ENCODE peak calls at places on chromosomes 13 and 19, in eight cellular contexts. One of them, this sample, is unnamed.

GRCh38 chr13:38042771-38043170 is 173.2 kb upstream of the TRPC4 start:
- DNase-seq in spleen: no peak
- DNase-seq in stomach: no peak
- DNase-seq in heart left ventricle: no peak
- DNase-seq in adrenal gland: no peak
- DNase-seq in tibial nerve: no peak
- DNase-seq in body of pancreas: no peak
- DNase-seq in A549: no peak
- DNase-seq in this sample: no peak

GRCh38 chr13:21413013-21413412 is 46.1 kb downstream of the ZDHHC20 start:
- DNase-seq in spleen: no peak
- DNase-seq in stomach: no peak
- DNase-seq in heart left ventricle: no peak
- DNase-seq in adrenal gland: no peak
- DNase-seq in tibial nerve: no peak
- DNase-seq in body of pancreas: no peak
- DNase-seq in A549: no peak
- DNase-seq in this sample: no peak

GRCh38 chr13:58542530-58542929 is 911.0 kb downstream of the PCDH17 start:
- DNase-seq in spleen: no peak
- DNase-seq in stomach: no peak
- DNase-seq in heart left ventricle: no peak
- DNase-seq in adrenal gland: no peak
- DNase-seq in tibial nerve: no peak
- DNase-seq in body of pancreas: no peak
- DNase-seq in A549: no peak
- DNase-seq in this sample: no peak

GRCh38 chr13:40205771-40206240 is 460.6 kb downstream of the FOXO1 start:
- DNase-seq in spleen: no peak
- DNase-seq in stomach: no peak
- DNase-seq in heart left ventricle: no peak
- DNase-seq in adrenal gland: no peak
- DNase-seq in tibial nerve: no peak
- DNase-seq in body of pancreas: no peak
- DNase-seq in A549: no peak
- DNase-seq in this sample: no peak

GRCh38 chr13:106440846-106441245 is 94.6 kb downstream of the EFNB2 start:
- DNase-seq in spleen: no peak
- DNase-seq in stomach: no peak
- DNase-seq in heart left ventricle: no peak
- DNase-seq in adrenal gland: no peak
- DNase-seq in tibial nerve: no peak
- DNase-seq in body of pancreas: no peak
- DNase-seq in A549: no peak
- DNase-seq in this sample: no peak

GRCh38 chr19:48393559-48394330 is at the start of gene GRIN2D:
- DNase-seq in spleen: no peak
- DNase-seq in stomach: no peak
- DNase-seq in heart left ventricle: no peak
- DNase-seq in adrenal gland: no peak
- DNase-seq in tibial nerve: no peak
- DNase-seq in body of pancreas: no peak
- DNase-seq in A549: no peak
- DNase-seq in this sample: no peak

GRCh38 chr13:33519561-33520479 is 234.3 kb upstream of the STARD13 start:
- DNase-seq in spleen: no peak
- DNase-seq in stomach: no peak
- DNase-seq in heart left ventricle: no peak
- DNase-seq in adrenal gland: no peak
- DNase-seq in tibial nerve: no peak
- DNase-seq in body of pancreas: no peak
- DNase-seq in A549: no peak
- DNase-seq in this sample: no peak

GRCh38 chr19:17209126-17210036 is 5.8 kb upstream of the USE1 start:
- DNase-seq in spleen: peak
- DNase-seq in stomach: peak
- DNase-seq in heart left ventricle: no peak
- DNase-seq in adrenal gland: no peak
- DNase-seq in tibial nerve: no peak
- DNase-seq in body of pancreas: no peak
- DNase-seq in A549: peak
- DNase-seq in this sample: no peak

GRCh38 chr19:45455707-45456499 is 11.9 kb upstream of the FOSB start:
- DNase-seq in spleen: peak
- DNase-seq in stomach: peak
- DNase-seq in heart left ventricle: peak
- DNase-seq in adrenal gland: peak
- DNase-seq in tibial nerve: peak
- DNase-seq in body of pancreas: peak
- DNase-seq in A549: peak
- DNase-seq in this sample: peak

GRCh38 chr13:25109341-25109740 is 13.4 kb downstream of the PABPC3 start:
- DNase-seq in spleen: no peak
- DNase-seq in stomach: no peak
- DNase-seq in heart left ventricle: no peak
- DNase-seq in adrenal gland: no peak
- DNase-seq in tibial nerve: no peak
- DNase-seq in body of pancreas: no peak
- DNase-seq in A549: no peak
- DNase-seq in this sample: no peak

GRCh38 chr13:95235944-95236343 is 65.3 kb downstream of the ABCC4 start:
- DNase-seq in spleen: no peak
- DNase-seq in stomach: no peak
- DNase-seq in heart left ventricle: no peak
- DNase-seq in adrenal gland: no peak
- DNase-seq in tibial nerve: no peak
- DNase-seq in body of pancreas: no peak
- DNase-seq in A549: no peak
- DNase-seq in this sample: no peak

GRCh38 chr13:26037302-26037701 is 14.5 kb downstream of the SHISA2 start:
- DNase-seq in spleen: no peak
- DNase-seq in stomach: no peak
- DNase-seq in heart left ventricle: no peak
- DNase-seq in adrenal gland: no peak
- DNase-seq in tibial nerve: no peak
- DNase-seq in body of pancreas: no peak
- DNase-seq in A549: no peak
- DNase-seq in this sample: no peak

GRCh38 chr19:4196587-4197148 is 14.2 kb downstream of the ANKRD24 start:
- DNase-seq in spleen: no peak
- DNase-seq in stomach: no peak
- DNase-seq in heart left ventricle: no peak
- DNase-seq in adrenal gland: no peak
- DNase-seq in tibial nerve: no peak
- DNase-seq in body of pancreas: no peak
- DNase-seq in A549: no peak
- DNase-seq in this sample: no peak

GRCh38 chr19:4197228-4197624 is 14.7 kb downstream of the ANKRD24 start:
- DNase-seq in spleen: no peak
- DNase-seq in stomach: no peak
- DNase-seq in heart left ventricle: no peak
- DNase-seq in adrenal gland: no peak
- DNase-seq in tibial nerve: no peak
- DNase-seq in body of pancreas: no peak
- DNase-seq in A549: no peak
- DNase-seq in this sample: no peak

GRCh38 chr19:4191044-4191443 is 8.6 kb downstream of the ANKRD24 start:
- DNase-seq in spleen: no peak
- DNase-seq in stomach: no peak
- DNase-seq in heart left ventricle: no peak
- DNase-seq in adrenal gland: no peak
- DNase-seq in tibial nerve: no peak
- DNase-seq in body of pancreas: no peak
- DNase-seq in A549: no peak
- DNase-seq in this sample: no peak

GRCh38 chr19:4196009-4196408 is 13.5 kb downstream of the ANKRD24 start:
- DNase-seq in spleen: no peak
- DNase-seq in stomach: no peak
- DNase-seq in heart left ventricle: no peak
- DNase-seq in adrenal gland: no peak
- DNase-seq in tibial nerve: no peak
- DNase-seq in body of pancreas: no peak
- DNase-seq in A549: no peak
- DNase-seq in this sample: no peak

DNA sequence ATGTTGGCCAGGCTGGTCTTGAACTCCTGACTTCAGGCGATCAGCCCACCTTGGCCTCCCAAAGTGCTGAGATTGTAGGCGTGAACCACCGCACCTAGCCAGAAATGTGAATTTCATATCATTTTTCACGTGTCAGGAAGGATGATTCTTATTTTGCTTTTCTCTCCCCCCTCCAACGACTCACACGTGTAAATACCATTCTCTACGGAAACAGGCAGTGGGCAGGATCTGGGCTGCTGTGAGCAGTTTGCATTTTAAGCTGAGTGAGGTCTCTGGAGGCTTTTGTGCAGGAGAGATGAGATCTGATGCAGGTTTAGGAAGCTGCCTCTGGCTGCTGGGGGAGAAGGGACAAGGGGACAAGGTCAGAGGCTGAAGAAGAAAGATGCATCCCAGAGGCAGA is 11.9 kb downstream of the ANKRD24 start:
- DNase-seq in spleen: no peak
- DNase-seq in stomach: no peak
- DNase-seq in heart left ventricle: no peak
- DNase-seq in adrenal gland: no peak
- DNase-seq in tibial nerve: no peak
- DNase-seq in body of pancreas: no peak
- DNase-seq in A549: no peak
- DNase-seq in this sample: no peak
- H3K4me3 ChIP-seq in spleen: no peak
- H3K4me3 ChIP-seq in stomach: no peak
- H3K4me3 ChIP-seq in heart left ventricle: no peak
- H3K4me3 ChIP-seq in adrenal gland: no peak
- H3K4me3 ChIP-seq in tibial nerve: no peak
- H3K4me3 ChIP-seq in body of pancreas: no peak
- H3K4me3 ChIP-seq in A549: no peak
- H3K4me3 ChIP-seq in this sample: no peak

GRCh38 chr19:5059767-5060166 is 90.9 kb downstream of the KDM4B start:
- DNase-seq in spleen: no peak
- DNase-seq in stomach: no peak
- DNase-seq in heart left ventricle: no peak
- DNase-seq in adrenal gland: no peak
- DNase-seq in tibial nerve: no peak
- DNase-seq in body of pancreas: no peak
- DNase-seq in A549: no peak
- DNase-seq in this sample: no peak

GRCh38 chr19:5060591-5061339 is 91.9 kb downstream of the KDM4B start:
- DNase-seq in spleen: no peak
- DNase-seq in stomach: no peak
- DNase-seq in heart left ventricle: no peak
- DNase-seq in adrenal gland: no peak
- DNase-seq in tibial nerve: no peak
- DNase-seq in body of pancreas: no peak
- DNase-seq in A549: no peak
- DNase-seq in this sample: no peak

GRCh38 chr19:5057860-5058259 is 88.9 kb downstream of the KDM4B start:
- DNase-seq in spleen: no peak
- DNase-seq in stomach: no peak
- DNase-seq in heart left ventricle: no peak
- DNase-seq in adrenal gland: no peak
- DNase-seq in tibial nerve: no peak
- DNase-seq in body of pancreas: no peak
- DNase-seq in A549: peak
- DNase-seq in this sample: no peak

GRCh38 chr19:5059191-5059579 is 90.3 kb downstream of the KDM4B start:
- DNase-seq in spleen: no peak
- DNase-seq in stomach: no peak
- DNase-seq in heart left ventricle: no peak
- DNase-seq in adrenal gland: no peak
- DNase-seq in tibial nerve: no peak
- DNase-seq in body of pancreas: no peak
- DNase-seq in A549: no peak
- DNase-seq in this sample: no peak

GRCh38 chr19:5058456-5059190 is 89.7 kb downstream of the KDM4B start:
- DNase-seq in spleen: no peak
- DNase-seq in stomach: no peak
- DNase-seq in heart left ventricle: no peak
- DNase-seq in adrenal gland: no peak
- DNase-seq in tibial nerve: no peak
- DNase-seq in body of pancreas: no peak
- DNase-seq in A549: no peak
- DNase-seq in this sample: no peak
- TF ChIP-seq POLR2A in spleen: no peak
- TF ChIP-seq POLR2A in stomach: no peak
- TF ChIP-seq POLR2A in heart left ventricle: no peak
- TF ChIP-seq POLR2A in adrenal gland: no peak
- TF ChIP-seq POLR2A in tibial nerve: no peak
- TF ChIP-seq POLR2A in body of pancreas: no peak
- TF ChIP-seq POLR2A in A549: no peak
- TF ChIP-seq POLR2A in this sample: no peak

DNA sequence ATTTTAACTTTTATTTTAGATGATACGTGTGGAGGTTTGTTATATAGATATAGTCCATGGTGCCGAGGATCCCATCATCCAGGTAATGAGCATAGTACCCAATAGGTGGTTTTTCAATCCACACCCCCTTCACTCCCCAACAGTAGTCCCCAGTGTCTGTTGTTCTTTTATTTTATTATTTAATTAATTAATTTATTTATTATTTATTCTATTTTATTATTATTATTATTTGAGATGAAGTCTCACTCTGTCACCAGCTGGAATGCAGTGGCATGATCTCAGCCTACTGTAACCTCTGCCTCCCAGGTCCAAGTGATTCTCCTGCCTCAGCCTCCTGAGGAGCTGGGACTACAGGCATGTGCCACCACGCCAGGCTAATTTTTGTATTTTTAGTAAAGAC is 2086.2 kb downstream of the PCDH9 start:
- DNase-seq in spleen: no peak
- DNase-seq in stomach: no peak
- DNase-seq in heart left ventricle: no peak
- DNase-seq in adrenal gland: no peak
- DNase-seq in tibial nerve: no peak
- DNase-seq in body of pancreas: no peak
- DNase-seq in A549: no peak
- DNase-seq in this sample: no peak
- H3K4me3 ChIP-seq in spleen: no peak
- H3K4me3 ChIP-seq in stomach: no peak
- H3K4me3 ChIP-seq in heart left ventricle: no peak
- H3K4me3 ChIP-seq in adrenal gland: no peak
- H3K4me3 ChIP-seq in tibial nerve: no peak
- H3K4me3 ChIP-seq in body of pancreas: no peak
- H3K4me3 ChIP-seq in A549: no peak
- H3K4me3 ChIP-seq in this sample: no peak

DNA sequence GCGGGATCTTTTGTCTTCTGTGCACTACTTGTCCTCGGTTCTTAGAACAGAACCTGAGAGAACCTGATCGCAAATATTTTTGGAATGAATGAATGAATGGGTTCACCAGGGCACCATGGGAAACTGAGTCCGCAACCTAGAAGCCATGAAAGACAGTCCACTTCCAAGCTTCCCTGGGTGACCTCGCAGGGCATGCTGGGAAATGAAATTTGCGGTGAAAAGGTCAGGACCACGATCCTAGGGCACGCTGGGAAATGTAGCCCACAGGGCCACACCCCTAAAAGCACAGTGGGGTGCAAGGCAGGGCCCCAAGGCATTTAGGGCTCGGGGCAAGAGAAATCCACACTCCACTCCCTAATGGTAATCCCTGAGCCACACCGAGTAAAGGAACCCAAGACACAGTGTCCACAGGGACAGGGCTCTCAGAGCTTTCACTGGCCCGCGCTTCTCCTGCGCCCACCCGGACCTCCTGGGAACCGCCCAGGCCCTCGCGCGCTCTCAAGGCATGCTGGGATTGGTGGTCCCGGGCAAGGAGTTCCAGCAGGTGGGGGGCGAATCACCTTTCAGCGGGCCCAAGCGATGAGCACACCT is 1.1 kb upstream of the PPP1R12C start:
- DNase-seq in spleen: peak
- DNase-seq in stomach: no peak
- DNase-seq in heart left ventricle: peak
- DNase-seq in adrenal gland: peak
- DNase-seq in tibial nerve: peak
- DNase-seq in body of pancreas: peak
- DNase-seq in A549: no peak
- DNase-seq in this sample: peak
- TF ChIP-seq POLR2A in spleen: no peak
- TF ChIP-seq POLR2A in stomach: no peak
- TF ChIP-seq POLR2A in heart left ventricle: peak
- TF ChIP-seq POLR2A in adrenal gland: no peak
- TF ChIP-seq POLR2A in tibial nerve: no peak
- TF ChIP-seq POLR2A in body of pancreas: no peak
- TF ChIP-seq POLR2A in A549: no peak
- TF ChIP-seq POLR2A in this sample: no peak